ENCODE peak calls at places on chromosomes 11 and 22, in five cellular contexts. V is gastrocnemius medialis, U is upper lobe of right lung, K is heart left ventricle, Y is cardiac muscle cell. D is an unnamed sample.

GRCh38 chr11:117461396-117462182 is 133.9 kb downstream of the CEP164 start:
- DNase-seq in V (no peak), U (peak), K (no peak), Y (no peak), D (no peak)

GRCh38 chr11:8292351-8292750 is 28.7 kb upstream of the LMO1 start:
- DNase-seq in V (no peak), U (no peak), K (no peak), Y (no peak), D (no peak)

GRCh38 chr11:48020092-48020755 is 39.9 kb downstream of the PTPRJ start:
- DNase-seq in V (no peak), U (no peak), K (no peak), Y (peak), D (no peak)

GRCh38 chr11:61477734-61478148 is 30.8 kb upstream of the LRRC10B start:
- DNase-seq in V (peak), U (peak), K (no peak), Y (no peak), D (no peak)

GRCh38 chr11:61080526-61080925 is 21.8 kb upstream of the CD5 start:
- DNase-seq in V (no peak), U (no peak), K (no peak), Y (no peak), D (no peak)

GRCh38 chr11:94184861-94185260 is 56.2 kb downstream of the PANX1 start:
- DNase-seq in V (no peak), U (no peak), K (no peak), Y (no peak), D (no peak)

GRCh38 chr11:14184548-14184947 is 174.4 kb downstream of the RRAS2 start:
- DNase-seq in V (no peak), U (no peak), K (no peak), Y (no peak), D (no peak)

GRCh38 chr22:26708256-26709009 is 51.0 kb downstream of the MIAT start:
- DNase-seq in V (no peak), U (no peak), K (no peak), Y (no peak), D (no peak)

GRCh38 chr11:12110714-12111481 is 508 bp downstream of the MICAL2 start:
- DNase-seq in V (no peak), U (peak), K (peak), Y (no peak), D (no peak)

GRCh38 chr11:77842451-77843121 is 21.6 kb downstream of the AAMDC start:
- DNase-seq in V (no peak), U (no peak), K (no peak), Y (peak), D (no peak)

GRCh38 chr22:37459211-37459610 is 27.0 kb downstream of the MFNG start:
- DNase-seq in V (no peak), U (no peak), K (no peak), Y (peak), D (no peak)

GRCh38 chr11:112650568-112650967 is 310.7 kb upstream of the NCAM1 start:
- DNase-seq in V (peak), U (no peak), K (no peak), Y (no peak), D (no peak)

GRCh38 chr11:26951849-26952515 is 41.9 kb upstream of the FIBIN start:
- DNase-seq in V (no peak), U (no peak), K (no peak), Y (peak), D (no peak)

GRCh38 chr11:117815262-117815803 is 9.2 kb downstream of the FXYD2 start:
- DNase-seq in V (no peak), U (no peak), K (peak), Y (no peak), D (no peak)

GRCh38 chr11:72352859-72353551 is 81.3 kb downstream of the CLPB start:
- DNase-seq in V (no peak), U (no peak), K (no peak), Y (peak), D (no peak)
- TF ChIP-seq CTCF in V (no peak), U (no peak), K (peak), Y (peak), D (no peak)

GRCh38 chr22:44721206-44721605 is 19.2 kb downstream of the PRR5 start:
- DNase-seq in V (no peak), U (no peak), K (no peak), Y (no peak), D (no peak)
- H3K27ac ChIP-seq in V (no peak), U (no peak), K (no peak), Y (no peak), D (no peak)

GRCh38 chr11:101390539-101390938 is 193.3 kb downstream of the TRPC6 start:
- DNase-seq in V (no peak), U (no peak), K (no peak), Y (peak), D (no peak)
- TF ChIP-seq CTCF in V (no peak), U (peak), K (peak), Y (peak), D (peak)

GRCh38 chr11:115194798-115195101 is 309.5 kb downstream of the CADM1 start:
- DNase-seq in V (no peak), U (no peak), K (no peak), Y (no peak), D (no peak)
- H3K27ac ChIP-seq in V (no peak), U (no peak), K (no peak), Y (no peak), D (no peak)

GRCh38 chr11:104332110-104332509 is 168.2 kb upstream of the PDGFD start:
- DNase-seq in V (no peak), U (no peak), K (no peak), Y (no peak), D (no peak)
- TF ChIP-seq CTCF in V (no peak), U (no peak), K (no peak), Y (peak), D (no peak)